ENCODE peak calls at places on chromosomes 5 and 9, in six cellular contexts. I, L, X, A, Q and U are unnamed samples.

GRCh38 chr9:7316458-7316795 is 483.2 kb downstream of the DMAC1 start:
- DNase-seq in X (no peak), Q (no peak), A (no peak), L (no peak), I (no peak), U (no peak)

GRCh38 chr5:79235222-79235577 is 731 bp upstream of the JMY start:
- DNase-seq in X (no peak), L (no peak), A (peak; percentile 40), Q (no peak), I (peak; percentile 15), U (no peak)

GRCh38 chr9:9560382-9561035 is 1052.3 kb downstream of the PTPRD start:
- DNase-seq in A (no peak), X (no peak), I (no peak), Q (no peak), L (no peak), U (no peak)

GRCh38 chr5:142841511-142842255 is 71.5 kb downstream of the ARHGAP26 start:
- DNase-seq in Q (no peak), I (peak; percentile 41), X (no peak), A (peak; percentile 34), L (no peak), U (no peak)

GRCh38 chr5:117794847-117795246 is 1193.5 kb downstream of the DTWD2 start:
- DNase-seq in L (no peak), X (no peak), I (no peak), A (peak; percentile 12), Q (no peak), U (no peak)

GRCh38 chr5:107254214-107254901 is 416.4 kb downstream of the EFNA5 start:
- DNase-seq in I (no peak), L (no peak), X (no peak), Q (no peak), A (no peak), U (no peak)

GRCh38 chr5:73851782-73852181 is 225.8 kb downstream of the ARHGEF28 start:
- DNase-seq in X (no peak), I (no peak), Q (no peak), A (no peak), L (no peak), U (no peak)

GRCh38 chr9:33044677-33045282 is 19.7 kb downstream of the DNAJA1 start:
- DNase-seq in L (peak; percentile 56), Q (no peak), I (peak; percentile 67), A (no peak), X (peak; percentile 39), U (peak; percentile 34)

GRCh38 chr9:134377976-134378375 is 51.7 kb downstream of the RXRA start:
- DNase-seq in L (peak; percentile 97), Q (no peak), I (peak; percentile 61), X (peak; percentile 94), A (no peak), U (peak; percentile 55)

GRCh38 chr5:76689321-76690026 is 26.5 kb upstream of the F2R start:
- DNase-seq in L (no peak), Q (peak; percentile 22), A (peak; percentile 96), X (no peak), I (peak; percentile 6), U (no peak)

GRCh38 chr9:6090811-6091210 is 75.4 kb upstream of the RANBP6 start:
- DNase-seq in I (no peak), A (no peak), L (no peak), X (no peak), Q (no peak), U (no peak)

GRCh38 chr9:107847977-107848376 is 358.4 kb upstream of the KLF4 start:
- DNase-seq in I (no peak), L (no peak), X (no peak), Q (no peak), A (peak; percentile 34), U (no peak)

GRCh38 chr9:35603506-35603985 is 1.5 kb upstream of the TESK1 start:
- DNase-seq in I (no peak), X (peak; percentile 56), L (no peak), A (peak; percentile 86), Q (no peak), U (peak; percentile 51)

GRCh38 chr5:55307383-55308253 is at the start of the genes DHX29 and MTREX:
- DNase-seq in Q (peak; percentile 80), X (peak; percentile 92), I (peak; percentile 92), L (peak; percentile 93), A (peak; percentile 91), U (peak; percentile 91)
- TF ChIP-seq POLR2A in Q (peak; percentile 53), X (no peak), I (peak; percentile 83), L (no peak), A (peak; percentile 90), U (peak; percentile 59)

GRCh38 chr9:69932901-69933300 is 110.7 kb upstream of the MAMDC2 start:
- DNase-seq in X (no peak), A (no peak), Q (peak; percentile 39), I (peak; percentile 54), L (no peak), U (no peak)
- H3K4me3 ChIP-seq in X (no peak overlapping the region), A (no peak overlapping the region), Q (no peak overlapping the region), I (no peak overlapping the region), L (no peak overlapping the region), U (no peak overlapping the region)

GRCh38 chr5:159917919-159918487 is 1.7 kb downstream of the ADRA1B start:
- DNase-seq in A (no peak), L (no peak), I (peak; percentile 37), Q (no peak), X (peak; percentile 40), U (no peak)
- TF ChIP-seq POLR2A in A (no peak), L (no peak), I (no peak), Q (no peak), X (no peak), U (no peak)

GRCh38 chr9:81529556-81530193 is 159.7 kb downstream of the TLE1 start:
- DNase-seq in L (no peak), I (peak; percentile 78), X (peak; percentile 60), Q (peak; percentile 7), A (peak; percentile 58), U (peak; percentile 7)
- H3K4me3 ChIP-seq in L (no peak overlapping the region), I (no peak overlapping the region), X (no peak overlapping the region), Q (no peak overlapping the region), A (no peak overlapping the region), U (no peak overlapping the region)

GRCh38 chr5:65926276-65926761 is at the start of gene ERBIN:
- DNase-seq in A (peak; percentile 82), Q (no peak), X (peak; percentile 87), I (peak; percentile 73), L (peak; percentile 91), U (peak; percentile 76)

GRCh38 chr5:65924366-65925093 is 1.8 kb upstream of the ERBIN start:
- DNase-seq in I (no peak), A (no peak), X (no peak), L (no peak), Q (no peak), U (no peak)

GRCh38 chr5:65926893-65927292 is 518 bp downstream of the ERBIN start:
- DNase-seq in Q (no peak), A (no peak), X (no peak), L (no peak), I (no peak), U (peak; percentile 19)

GRCh38 chr5:65925601-65926275 is 637 bp upstream of the ERBIN start:
- DNase-seq in I (peak; percentile 89), A (peak; percentile 85), Q (peak; percentile 47), L (peak; percentile 88), X (peak; percentile 84), U (peak; percentile 80)

DNA sequence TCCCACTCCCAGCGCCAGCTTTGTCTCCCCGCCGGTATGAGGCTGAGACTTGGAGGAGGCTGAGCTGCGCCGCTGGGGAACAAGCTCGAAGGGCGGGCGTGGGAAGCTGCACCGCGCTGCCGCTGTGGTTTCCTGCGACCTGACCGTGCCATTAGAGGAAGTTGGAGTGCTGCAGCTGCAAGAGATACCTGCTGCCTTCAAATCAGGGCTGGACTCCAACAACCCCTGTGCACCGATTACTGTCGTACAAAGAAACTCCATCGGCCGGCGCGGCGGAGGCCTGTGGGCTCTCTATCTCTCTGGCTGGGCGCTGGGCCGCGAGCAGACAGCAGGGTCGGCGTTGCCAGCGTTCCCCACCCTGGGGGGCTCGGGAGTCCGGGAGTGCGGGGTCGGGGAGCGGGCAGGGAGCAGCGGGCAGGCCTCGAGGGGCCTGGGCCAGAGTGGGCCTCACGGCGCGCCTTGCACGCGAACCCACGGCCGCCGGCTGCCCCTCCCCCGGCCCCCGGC is 1.2 kb upstream of the ERBIN start:
- DNase-seq in A (peak; percentile 82), L (peak; percentile 85), Q (no peak), I (peak; percentile 77), X (peak; percentile 76), U (peak; percentile 58)
- TF ChIP-seq POLR2A in A (no peak), L (peak; percentile 29), Q (no peak), I (no peak), X (no peak), U (peak; percentile 13)

GRCh38 chr9:76904661-76905457 is 1.1 kb downstream of the PRUNE2 start:
- DNase-seq in Q (no peak), A (no peak), L (no peak), I (no peak), X (no peak), U (no peak)

GRCh38 chr9:76905984-76906861 is at the start of gene PRUNE2:
- DNase-seq in Q (no peak), L (peak; percentile 82), I (peak; percentile 39), A (peak; percentile 79), X (peak; percentile 52), U (peak; percentile 55)

GRCh38 chr9:76902395-76902794 is 3.5 kb downstream of the PRUNE2 start:
- DNase-seq in A (no peak), X (no peak), I (no peak), Q (no peak), L (no peak), U (no peak)

GRCh38 chr9:76901801-76902200 is 4.1 kb downstream of the PRUNE2 start:
- DNase-seq in Q (no peak), A (no peak), L (no peak), I (no peak), X (no peak), U (no peak)

GRCh38 chr9:76905661-76905983 is 292 bp downstream of the PRUNE2 start:
- DNase-seq in L (no peak), A (no peak), X (no peak), Q (no peak), I (no peak), U (no peak)
- H3K4me3 ChIP-seq in L (peak overlapping the region; percentile 51), A (peak overlapping the region; percentile 42), X (peak overlapping the region; percentile 58), Q (no peak overlapping the region), I (peak overlapping the region; percentile 43), U (peak overlapping the region; percentile 45)

GRCh38 chr5:66896207-66896606 is 300.0 kb downstream of the MAST4 start:
- DNase-seq in X (no peak), Q (no peak), I (no peak), A (peak; percentile 82), L (no peak), U (no peak)

GRCh38 chr5:66894480-66895240 is 298.5 kb downstream of the MAST4 start:
- DNase-seq in A (peak; percentile 57), I (no peak), Q (no peak), L (no peak), X (no peak), U (no peak)

GRCh38 chr5:66891184-66891925 is 295.2 kb downstream of the MAST4 start:
- DNase-seq in Q (no peak), A (peak; percentile 43), X (no peak), L (no peak), I (peak; percentile 51), U (peak; percentile 36)

GRCh38 chr5:66889524-66889923 is 293.3 kb downstream of the MAST4 start:
- DNase-seq in X (no peak), L (no peak), I (no peak), Q (no peak), A (no peak), U (no peak)

DNA sequence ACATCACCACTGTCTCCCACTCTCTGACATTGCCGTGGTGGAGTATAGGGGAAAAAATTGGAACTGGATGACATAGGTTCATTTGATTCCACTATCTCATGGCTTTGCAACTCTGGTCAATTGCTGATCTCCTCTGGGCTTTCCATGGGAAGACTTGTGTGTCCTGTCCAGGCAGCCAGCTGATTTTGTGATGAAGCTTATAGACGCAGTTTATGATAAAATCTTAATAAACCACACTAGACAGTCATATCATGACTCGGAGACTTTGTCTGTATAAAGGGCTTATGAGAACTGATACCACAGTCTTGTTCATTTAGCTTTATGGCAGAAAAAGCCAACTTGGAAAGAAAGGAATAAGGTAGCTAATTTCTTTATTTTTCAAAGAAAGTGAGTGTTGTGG is 296.5 kb downstream of the MAST4 start:
- DNase-seq in A (peak; percentile 63), Q (no peak), X (no peak), L (no peak), I (no peak), U (no peak)
- TF ChIP-seq POLR2A in A (no peak), Q (no peak), X (no peak), L (no peak), I (no peak), U (no peak)